ENCODE peak calls at places on chromosome 18, in four cellular contexts. T is neuronal stem cell, E is IMR-90, N is H9. L is an unnamed sample.

GRCh38 chr18:28594034-28594433 is 417.1 kb upstream of the CDH2 start:
- DNase-seq in T (no peak), E (peak), N (no peak), L (no peak)

GRCh38 chr18:51340332-51340731 is 142.9 kb upstream of the MEX3C start:
- DNase-seq in T (no peak), E (no peak), N (no peak), L (no peak)

GRCh38 chr18:37124511-37124910 is 295.6 kb downstream of the KIAA1328 start:
- DNase-seq in T (no peak), E (no peak), N (no peak), L (no peak)

GRCh38 chr18:65607161-65607560 is 143.7 kb upstream of the CDH7 start:
- DNase-seq in T (no peak), E (no peak), N (no peak), L (peak)

GRCh38 chr18:79861687-79862086 is 63.9 kb downstream of the KCNG2 start:
- DNase-seq in T (no peak), E (no peak), N (no peak), L (no peak)

GRCh38 chr18:60413944-60414547 is 41.5 kb upstream of the MC4R start:
- DNase-seq in T (no peak), E (peak), N (peak), L (peak)

GRCh38 chr18:75896865-75897264 is 469.4 kb upstream of the SMIM21 start:
- DNase-seq in T (no peak), E (no peak), N (no peak), L (peak)

GRCh38 chr18:985301-985700 is 80.6 kb downstream of the ADCYAP1 start:
- DNase-seq in T (no peak), E (no peak), N (peak), L (peak)

GRCh38 chr18:50240083-50240563 is 26.2 kb downstream of the CFAP53 start:
- DNase-seq in T (no peak), E (no peak), N (no peak), L (no peak)

GRCh38 chr18:10927290-10927979 is 221.9 kb downstream of the PIEZO2 start:
- DNase-seq in T (no peak), E (peak), N (no peak), L (no peak)

GRCh38 chr18:79781331-79781941 is 16.3 kb upstream of the KCNG2 start:
- DNase-seq in T (no peak), E (no peak), N (no peak), L (no peak)

GRCh38 chr18:36493349-36494281 is 196.1 kb downstream of the FHOD3 start:
- DNase-seq in T (no peak), E (peak), N (peak), L (peak)

GRCh38 chr18:56910967-56911366 is 235.9 kb upstream of the BOD1L2 start:
- DNase-seq in T (no peak), E (no peak), N (no peak), L (peak)

GRCh38 chr18:62384068-62384467 is 59.0 kb downstream of the TNFRSF11A start:
- DNase-seq in T (no peak), E (no peak), N (no peak), L (no peak)

GRCh38 chr18:69985239-69985638 is 37.6 kb upstream of the CD226 start:
- DNase-seq in T (no peak), E (no peak), N (peak), L (peak)

GRCh38 chr18:7303306-7303705 is 72.4 kb downstream of the LRRC30 start:
- DNase-seq in T (no peak), E (no peak), N (no peak), L (peak)

GRCh38 chr18:46239998-46240397 is 135.8 kb downstream of the HAUS1 start:
- DNase-seq in T (no peak), E (no peak), N (no peak), L (peak)

GRCh38 chr18:10487161-10487560 is 32.7 kb downstream of the APCDD1 start:
- DNase-seq in T (no peak), E (no peak), N (no peak), L (no peak)

GRCh38 chr18:32156855-32157254 is 33.0 kb upstream of the MEP1B start:
- DNase-seq in T (no peak), E (no peak), N (no peak), L (no peak)

GRCh38 chr18:63079114-63079513 is 240.5 kb downstream of the BCL2 start:
- DNase-seq in T (no peak), E (no peak), N (no peak), L (no peak)

GRCh38 chr18:70450658-70451253 is 161.9 kb downstream of the SOCS6 start:
- DNase-seq in T (no peak), E (peak), N (no peak), L (no peak)

GRCh38 chr18:22199005-22199404 is 29.6 kb downstream of the GATA6 start:
- DNase-seq in T (no peak), E (no peak), N (no peak), L (no peak)

GRCh38 chr18:75248426-75249191 is 38.0 kb downstream of the TSHZ1 start:
- DNase-seq in T (no peak), E (no peak), N (no peak), L (no peak)

GRCh38 chr18:49857708-49858107 is 44.4 kb upstream of the ACAA2 start:
- DNase-seq in T (no peak), E (no peak), N (no peak), L (peak)

GRCh38 chr18:8684577-8684976 is 20.8 kb upstream of the MTCL1 start:
- DNase-seq in T (no peak), E (no peak), N (no peak), L (no peak)

GRCh38 chr18:8686556-8686955 is 18.8 kb upstream of the MTCL1 start:
- DNase-seq in T (no peak), E (no peak), N (no peak), L (peak)

GRCh38 chr18:8685141-8685913 is 20.0 kb upstream of the MTCL1 start:
- DNase-seq in T (no peak), E (peak), N (no peak), L (peak)

GRCh38 chr18:8688428-8688827 is 16.9 kb upstream of the MTCL1 start:
- DNase-seq in T (no peak), E (no peak), N (no peak), L (no peak)

GRCh38 chr18:8685914-8686216 is 19.5 kb upstream of the MTCL1 start:
- DNase-seq in T (no peak), E (no peak), N (no peak), L (no peak)
- H2BK15ac ChIP-seq in T (no peak), E (no peak), N (no peak), L (no peak)

GRCh38 chr18:77737412-77737811 is 487.8 kb downstream of the GALR1 start:
- DNase-seq in T (no peak), E (no peak), N (no peak), L (no peak)

GRCh38 chr18:77736817-77737216 is 487.2 kb downstream of the GALR1 start:
- DNase-seq in T (no peak), E (no peak), N (no peak), L (no peak)

DNA sequence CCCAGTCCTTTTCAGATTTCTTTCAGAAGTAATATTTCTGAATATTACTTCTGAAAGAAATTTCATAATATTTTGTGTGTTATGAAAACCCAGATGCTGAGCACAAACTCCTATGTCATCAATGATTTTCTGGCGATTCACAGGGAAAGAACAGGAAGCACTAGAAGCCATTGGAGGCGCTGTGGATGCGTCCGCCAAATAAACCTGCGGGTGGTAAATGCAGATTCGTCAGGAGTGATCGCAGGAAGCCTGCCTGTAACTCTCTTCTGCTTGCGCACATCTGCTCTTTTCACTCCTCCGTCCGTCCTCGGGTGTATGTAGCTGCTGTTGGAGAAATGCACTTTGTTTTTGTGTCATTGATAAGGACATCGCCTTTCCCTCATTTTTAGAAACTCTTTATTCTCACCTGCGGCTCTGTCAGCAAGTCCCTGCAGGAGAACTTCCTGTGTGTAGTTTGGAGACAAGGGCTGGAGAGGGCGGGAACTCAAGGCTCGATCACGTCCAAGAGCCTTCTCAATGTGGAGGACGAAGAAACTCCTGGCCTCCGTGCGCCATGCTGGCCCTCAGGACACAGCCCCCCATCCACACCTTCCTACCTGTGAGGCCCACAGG is 483.8 kb downstream of the GALR1 start:
- DNase-seq in T (no peak), E (no peak), N (peak), L (peak)
- H2BK15ac ChIP-seq in T (no peak), E (no peak), N (no peak), L (no peak)

DNA sequence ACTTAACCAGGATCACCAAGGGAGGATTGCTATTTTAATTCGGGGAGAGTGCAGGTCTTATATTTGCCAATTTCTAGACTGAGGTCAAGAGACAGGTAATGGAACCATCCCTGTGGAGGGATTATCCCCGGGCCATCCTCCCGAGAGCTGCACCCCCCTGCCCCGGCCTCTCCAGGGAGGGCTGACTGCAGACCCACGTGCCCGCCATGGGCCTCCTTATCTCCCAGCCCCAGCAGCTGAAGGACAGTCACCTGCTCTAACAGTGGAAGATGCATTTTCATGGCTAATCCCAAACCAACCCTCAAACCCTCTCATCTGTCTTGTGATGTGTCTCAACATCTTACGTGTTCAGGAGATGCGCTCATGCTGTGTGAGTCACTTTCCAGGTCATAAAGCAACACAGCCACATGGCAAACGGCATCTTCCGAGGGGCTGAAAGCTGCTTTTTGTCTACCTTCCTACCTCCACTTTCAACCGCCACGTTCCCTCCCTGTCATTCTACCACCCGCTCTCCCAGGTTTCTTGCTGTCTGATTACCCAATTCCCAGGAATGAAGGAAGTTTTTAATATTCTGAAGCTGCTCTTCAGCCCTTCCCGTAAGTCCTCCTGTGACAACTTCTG is 54.6 kb downstream of the MBP start:
- DNase-seq in T (no peak), E (peak), N (no peak), L (no peak)
- H2BK15ac ChIP-seq in T (no peak), E (peak), N (no peak), L (no peak)

DNA sequence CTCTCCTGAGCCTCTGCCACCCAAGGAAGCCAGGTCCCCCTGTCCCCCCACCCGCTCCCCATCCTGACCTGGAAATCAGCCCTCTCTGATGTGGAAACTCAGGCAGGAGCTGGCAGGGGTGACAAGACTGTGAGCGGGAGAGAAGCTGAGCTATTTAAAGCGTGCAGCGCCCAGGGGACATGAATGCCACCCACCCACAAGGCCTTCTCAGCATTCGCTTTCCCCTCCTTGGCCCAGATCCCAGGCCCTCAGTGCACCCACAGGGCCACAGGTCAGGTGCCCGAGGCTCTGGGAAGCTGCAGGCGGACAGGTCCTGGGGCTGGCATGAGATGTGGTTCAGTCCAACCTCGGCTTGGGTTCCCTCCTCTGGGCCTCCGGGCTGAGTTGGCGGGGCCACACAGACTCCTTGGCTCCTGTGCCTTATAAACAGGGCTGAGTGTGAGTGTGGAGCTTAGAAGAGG is 168.4 kb downstream of the SMAD7 start:
- DNase-seq in T (no peak), E (no peak), N (no peak), L (no peak)
- H2BK15ac ChIP-seq in T (peak), E (no peak), N (no peak), L (no peak)

L was measured in mesendoderm.